ENCODE peak calls at places on chromosomes 16 and 17, in six cellular contexts. A is heart right ventricle, M is breast epithelium, O is K562, W is neural progenitor cell, R is sigmoid colon. F is an unnamed sample.
A peak's percentile ranks its signal among the peaks of the same experiment; 100 is the strongest.

GRCh38 chr17:73356561-73357170 is 44.9 kb upstream of the CDC42EP4 start:
- DNase-seq in A (no peak), M (no peak), O (no peak), W (no peak), R (no peak), F (no peak)

GRCh38 chr17:37067555-37068111 is 118.9 kb downstream of the AATF start:
- DNase-seq in A (no peak), M (peak; percentile 68), O (peak; percentile 51), W (no peak), R (peak; percentile 69), F (peak; percentile 32)

GRCh38 chr17:79829004-79829403 is 10.2 kb downstream of the CBX4 start:
- DNase-seq in A (no peak), M (no peak), O (peak; percentile 64), W (no peak), R (no peak), F (no peak)

GRCh38 chr17:2025622-2026309 is 632 bp upstream of the RTN4RL1 start:
- DNase-seq in A (peak; percentile 80), M (peak; percentile 85), O (peak; percentile 48), W (peak; percentile 74), R (peak; percentile 83), F (peak; percentile 71)

GRCh38 chr16:29825145-29826044 is 5.1 kb downstream of the MVP start:
- DNase-seq in A (peak; percentile 52), M (no peak), O (peak; percentile 42), W (peak; percentile 41), R (peak; percentile 90), F (no peak)

GRCh38 chr17:46859996-46860395 is 8.6 kb downstream of the WNT9B start:
- DNase-seq in A (no peak), M (no peak), O (no peak), W (no peak), R (no peak), F (no peak)

GRCh38 chr17:49993423-49994037 is 1.5 kb downstream of the DLX3 start:
- DNase-seq in A (no peak), M (no peak), O (no peak), W (peak; percentile 76), R (no peak), F (no peak)

GRCh38 chr17:35315283-35315682 is 58.1 kb downstream of the SLFN11 start:
- DNase-seq in A (peak; percentile 63), M (no peak), O (peak; percentile 35), W (no peak), R (no peak), F (no peak)

GRCh38 chr17:38750312-38751121 is 2.0 kb upstream of the PSMB3 start:
- DNase-seq in A (no peak), M (no peak), O (peak; percentile 72), W (peak; percentile 75), R (no peak), F (no peak)

GRCh38 chr17:41538565-41538991 is 10.5 kb upstream of the KRT19 start:
- DNase-seq in A (no peak), M (no peak), O (no peak), W (no peak), R (no peak), F (no peak)

GRCh38 chr17:44917456-44917855 is 2.2 kb upstream of the GFAP start:
- DNase-seq in A (no peak), M (peak; percentile 34), O (no peak), W (no peak), R (peak; percentile 59), F (no peak)

GRCh38 chr17:79654960-79655382 is 44.1 kb upstream of the RBFOX3 start:
- DNase-seq in A (no peak), M (peak; percentile 40), O (no peak), W (no peak), R (peak; percentile 57), F (no peak)

GRCh38 chr17:18257747-18258355 is 687 bp downstream of the FLII start:
- DNase-seq in A (peak; percentile 72), M (peak; percentile 77), O (peak; percentile 60), W (peak; percentile 83), R (peak; percentile 88), F (peak; percentile 81)

GRCh38 chr17:4574448-4575045 is 9.8 kb upstream of the SMTNL2 start:
- DNase-seq in A (no peak), M (no peak), O (no peak), W (no peak), R (no peak), F (no peak)

GRCh38 chr17:70484050-70484449 is 314.7 kb downstream of the KCNJ2 start:
- DNase-seq in A (no peak), M (no peak), O (no peak), W (no peak), R (no peak), F (no peak)

GRCh38 chr16:57091990-57092785 is at the start of gene CPNE2:
- DNase-seq in A (peak; percentile 66), M (no peak), O (peak; percentile 72), W (peak; percentile 83), R (peak; percentile 88), F (peak; percentile 59)

GRCh38 chr17:77887464-77888241 is 70.8 kb upstream of the TNRC6C start:
- DNase-seq in A (peak; percentile 84), M (peak; percentile 64), O (peak; percentile 41), W (peak; percentile 47), R (peak; percentile 96), F (peak; percentile 80)

GRCh38 chr17:6639014-6639650 is 1.4 kb downstream of the KIAA0753 start:
- DNase-seq in A (no peak), M (no peak), O (peak; percentile 47), W (no peak), R (no peak), F (no peak)

GRCh38 chr16:12061336-12062055 is 85.0 kb downstream of the SNX29 start:
- DNase-seq in A (no peak), M (no peak), O (no peak), W (no peak), R (no peak), F (no peak)

GRCh38 chr17:50213026-50214015 is 11.9 kb upstream of the COL1A1 start:
- DNase-seq in A (no peak), M (no peak), O (peak; percentile 47), W (peak; percentile 71), R (no peak), F (no peak)

GRCh38 chr17:13128676-13129075 is 110.8 kb upstream of the ELAC2 start:
- DNase-seq in A (no peak), M (no peak), O (no peak), W (no peak), R (no peak), F (no peak)

GRCh38 chr16:4904108-4904941 is 32.6 kb downstream of the PPL start:
- DNase-seq in A (no peak), M (no peak), O (no peak), W (no peak), R (no peak), F (peak; percentile 46)

GRCh38 chr16:53545433-53545832 is 42.4 kb upstream of the AKTIP start:
- DNase-seq in A (no peak), M (no peak), O (no peak), W (no peak), R (no peak), F (no peak)

GRCh38 chr17:5164465-5164864 is 27.2 kb downstream of the ZNF594 start:
- DNase-seq in A (no peak), M (no peak), O (no peak), W (no peak), R (no peak), F (no peak)

GRCh38 chr17:63946440-63947363 is 14.6 kb upstream of the CD79B start:
- DNase-seq in A (peak; percentile 54), M (no peak), O (peak; percentile 77), W (peak; percentile 78), R (no peak), F (peak; percentile 51)

GRCh38 chr17:38605230-38605851 is 411 bp downstream of the SRCIN1 start:
- DNase-seq in A (no peak), M (no peak), O (peak; percentile 49), W (peak; percentile 89), R (no peak), F (no peak)

GRCh38 chr16:26791166-26791565 is 275.6 kb upstream of the C16orf82 start:
- DNase-seq in A (no peak), M (no peak), O (no peak), W (no peak), R (no peak), F (no peak)

GRCh38 chr17:3549610-3550162 is 7.9 kb downstream of the TRPV3 start:
- DNase-seq in A (no peak), M (no peak), O (no peak), W (no peak), R (no peak), F (no peak)

GRCh38 chr16:54281535-54282201 is 4.9 kb downstream of the IRX3 start:
- DNase-seq in A (no peak), M (peak; percentile 68), O (no peak), W (peak; percentile 47), R (no peak), F (no peak)

DNA sequence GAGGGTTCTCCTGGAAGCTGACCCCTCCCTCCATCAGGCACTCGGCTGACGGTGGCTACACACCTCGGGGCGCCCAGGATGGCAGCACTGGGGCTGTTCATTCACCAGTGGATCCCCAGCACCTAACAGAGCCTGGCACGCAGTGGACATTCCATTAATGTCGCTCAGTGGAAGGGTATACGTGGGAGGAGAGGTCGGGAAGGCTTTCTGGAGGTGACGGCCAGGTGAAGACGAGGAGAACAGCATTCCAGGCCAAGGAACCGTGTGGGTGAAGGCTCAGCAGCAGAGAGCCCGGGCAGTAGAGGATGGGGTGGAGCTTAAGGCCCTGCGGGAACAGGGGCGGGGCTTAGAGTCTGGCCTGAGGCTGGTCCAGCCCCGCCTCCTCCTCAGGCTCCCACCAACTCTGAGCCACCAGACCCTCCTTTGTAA is 2.5 kb upstream of the HS3ST6 start:
- DNase-seq in A (no peak), M (no peak), O (peak; percentile 80), W (peak; percentile 93), R (no peak), F (peak; percentile 40)
- H3K27me3 ChIP-seq in A (peaks cover 84% of the 10 kb centered on the region), M (no peaks in the 10 kb centered on the region), O (peaks cover 31% of the 10 kb centered on the region), W (peaks cover 92% of the 10 kb centered on the region), R (peaks cover 91% of the 10 kb centered on the region), F (peaks cover 7% of the 10 kb centered on the region)

GRCh38 chr16:27820646-27821345 is 242.7 kb downstream of the GSG1L start:
- DNase-seq in A (no peak), M (peak; percentile 34), O (no peak), W (no peak), R (peak; percentile 25), F (no peak)
- H3K9me3 ChIP-seq in A (no peaks in the 10 kb centered on the region), M (no peaks in the 10 kb centered on the region), O (no peaks in the 10 kb centered on the region), W (no peaks in the 10 kb centered on the region), R (no peaks in the 10 kb centered on the region), F (peaks cover 7% of the 10 kb centered on the region)

GRCh38 chr17:42781639-42782401 is 1.4 kb downstream of the WNK4 start:
- DNase-seq in A (no peak), M (no peak), O (no peak), W (no peak), R (no peak), F (no peak)
- H3K27me3 ChIP-seq in A (peaks cover 69% of the 10 kb centered on the region), M (no peaks in the 10 kb centered on the region), O (no peaks in the 10 kb centered on the region), W (peaks cover 46% of the 10 kb centered on the region), R (peaks cover 73% of the 10 kb centered on the region), F (no peaks in the 10 kb centered on the region)

GRCh38 chr16:88288303-88288702 is 94.5 kb upstream of the ZNF469 start:
- DNase-seq in A (no peak), M (no peak), O (no peak), W (no peak), R (no peak), F (no peak)

GRCh38 chr16:88287219-88287618 is 95.5 kb upstream of the ZNF469 start:
- DNase-seq in A (no peak), M (no peak), O (peak; percentile 79), W (no peak), R (no peak), F (no peak)

GRCh38 chr16:88285514-88285822 is 97.3 kb upstream of the ZNF469 start:
- DNase-seq in A (no peak), M (no peak), O (no peak), W (no peak), R (no peak), F (no peak)

GRCh38 chr16:88284626-88285513 is 97.9 kb upstream of the ZNF469 start:
- DNase-seq in A (no peak), M (no peak), O (no peak), W (no peak), R (no peak), F (no peak)

GRCh38 chr16:88286301-88286923 is 96.3 kb upstream of the ZNF469 start:
- DNase-seq in A (no peak), M (no peak), O (no peak), W (no peak), R (no peak), F (no peak)
- H3K9me3 ChIP-seq in A (peaks cover 30% of the 10 kb centered on the region), M (peaks cover 23% of the 10 kb centered on the region), O (no peaks in the 10 kb centered on the region), W (peaks cover 4% of the 10 kb centered on the region), R (peaks cover 5% of the 10 kb centered on the region), F (no peaks in the 10 kb centered on the region)